ENCODE peak calls at places on chromosomes 11 and 22, in five cellular contexts. A, J, W, L and O are unnamed samples.
A peak's percentile ranks its signal among the peaks of the same experiment; 100 is the strongest.

GRCh38 chr11:64339754-64340408 is at the start of gene CCDC88B:
- DNase-seq in A (peak; percentile 77), L (peak; percentile 85), J (no peak), W (no peak), O (no peak)

GRCh38 chr11:123536690-123537437 is 106.8 kb downstream of the GRAMD1B start:
- DNase-seq in J (peak; percentile 20), A (no peak), W (peak; percentile 22), L (no peak), O (peak; percentile 16)

GRCh38 chr22:48075604-48076400 is 1313.4 kb downstream of the TBC1D22A start:
- DNase-seq in A (no peak), J (no peak), L (no peak), W (no peak), O (no peak)

GRCh38 chr11:75563978-75564552 is 2.0 kb downstream of the SERPINH1 start:
- DNase-seq in L (peak; percentile 69), A (peak; percentile 80), J (peak; percentile 91), W (peak; percentile 93), O (no peak)

GRCh38 chr22:31585161-31585859 is 76.7 kb downstream of the PISD start:
- DNase-seq in J (peak; percentile 72), A (no peak), W (peak; percentile 96), L (no peak), O (no peak)

GRCh38 chr22:44197271-44197670 is 16.5 kb downstream of the PARVG start:
- DNase-seq in L (no peak), A (no peak), W (no peak), J (no peak), O (no peak)

GRCh38 chr11:131370901-131371790 is 731 bp downstream of the NTM start:
- DNase-seq in J (no peak), L (no peak), A (no peak), W (no peak), O (no peak)

GRCh38 chr11:15911377-15912044 is 444.8 kb downstream of the SOX6 start:
- DNase-seq in L (no peak), W (peak; percentile 73), J (peak; percentile 87), A (peak; percentile 85), O (peak; percentile 89)

GRCh38 chr22:42114721-42115120 is 15.9 kb downstream of the CYP2D6 start:
- DNase-seq in J (peak; percentile 30), L (no peak), A (no peak), W (peak; percentile 39), O (no peak)

GRCh38 chr22:38872831-38873248 is 824 bp upstream of the CBX6 start:
- DNase-seq in A (peak; percentile 80), J (peak; percentile 58), L (peak; percentile 74), W (peak; percentile 48), O (no peak)

GRCh38 chr22:36406721-36407120 is 19.0 kb upstream of the MYH9 start:
- DNase-seq in J (no peak), A (no peak), W (no peak), L (no peak), O (no peak)

GRCh38 chr22:36405221-36405631 is 17.5 kb upstream of the MYH9 start:
- DNase-seq in L (no peak), W (no peak), A (no peak), J (no peak), O (no peak)

GRCh38 chr22:36406139-36406538 is 18.4 kb upstream of the MYH9 start:
- DNase-seq in A (no peak), W (no peak), L (no peak), J (no peak), O (no peak)

GRCh38 chr22:36404436-36404835 is 16.7 kb upstream of the MYH9 start:
- DNase-seq in A (no peak), W (no peak), J (no peak), L (no peak), O (no peak)

DNA sequence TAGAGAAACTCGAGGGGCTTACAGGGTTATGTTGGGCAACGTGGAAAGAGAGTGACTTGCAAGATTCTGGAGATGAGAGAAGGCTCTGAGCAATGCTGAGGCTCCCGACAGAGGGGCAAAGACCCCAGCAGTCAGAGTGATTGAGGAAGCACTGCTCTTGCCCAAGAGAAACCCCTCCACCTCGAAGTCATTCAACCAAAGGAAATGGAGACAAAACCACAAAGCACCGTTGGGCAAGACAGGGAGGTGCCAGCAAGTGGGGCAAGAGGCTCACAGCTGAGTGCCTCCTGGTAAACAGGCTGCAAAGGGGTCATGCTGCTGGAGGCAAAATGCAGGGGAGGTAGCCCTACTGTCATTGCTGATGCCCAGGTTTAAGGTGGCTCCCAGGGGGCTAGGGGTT is 17.9 kb upstream of the MYH9 start:
- DNase-seq in W (no peak), L (peak; percentile 81), J (peak; percentile 59), A (no peak), O (peak; percentile 60)
- H3K4me3 ChIP-seq in W (no peak overlapping the region), L (no peak overlapping the region), J (no peak overlapping the region), A (no peak overlapping the region), O (no peak overlapping the region)

GRCh38 chr11:35927067-35927466 is 16.8 kb upstream of the LDLRAD3 start:
- DNase-seq in J (no peak), W (no peak), L (no peak), A (no peak), O (no peak)
- TF ChIP-seq CTCF in J (no peak), W (no peak), L (no peak), A (no peak), O (no peak)

DNA sequence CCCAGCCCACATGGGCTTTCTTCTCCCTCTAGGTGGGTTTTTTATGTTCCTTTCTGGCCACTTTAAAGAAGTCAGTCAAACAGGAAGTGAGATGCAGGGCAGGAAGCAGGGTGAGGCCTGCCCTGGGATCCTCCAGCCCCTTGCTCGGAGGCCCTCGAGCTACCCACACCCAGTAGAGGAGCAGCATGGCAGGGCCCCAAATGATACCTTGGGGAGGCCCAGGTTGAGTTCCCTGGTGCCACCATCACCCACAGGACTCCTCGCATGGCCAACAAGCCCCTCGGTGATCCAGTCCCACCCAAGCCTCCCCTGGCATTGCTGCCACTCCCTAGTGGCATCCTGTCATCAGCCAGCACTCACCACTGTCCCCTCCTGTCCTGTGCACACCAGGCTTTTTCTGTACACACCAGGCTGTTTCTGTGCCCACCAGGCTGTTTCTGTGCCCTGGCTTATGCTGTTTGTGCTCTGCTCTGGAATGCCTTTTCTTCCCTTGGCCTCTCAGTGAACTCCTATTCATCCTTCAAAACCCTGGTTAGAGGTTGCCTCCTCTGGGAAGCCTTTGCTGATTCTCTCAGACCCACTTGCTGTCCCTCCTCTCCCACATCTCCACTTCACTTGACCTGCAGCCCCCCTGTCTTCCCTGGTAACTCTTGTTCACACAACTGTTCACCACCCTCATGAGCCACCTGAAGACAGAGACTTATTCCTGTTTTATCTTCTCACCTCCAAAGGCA is 3.1 kb upstream of the PTGDR2 start:
- DNase-seq in A (peak; percentile 23), W (no peak), L (peak; percentile 14), J (no peak), O (no peak)
- H3K4me3 ChIP-seq in A (no peak overlapping the region), W (no peak overlapping the region), L (no peak overlapping the region), J (no peak overlapping the region), O (no peak overlapping the region)

DNA sequence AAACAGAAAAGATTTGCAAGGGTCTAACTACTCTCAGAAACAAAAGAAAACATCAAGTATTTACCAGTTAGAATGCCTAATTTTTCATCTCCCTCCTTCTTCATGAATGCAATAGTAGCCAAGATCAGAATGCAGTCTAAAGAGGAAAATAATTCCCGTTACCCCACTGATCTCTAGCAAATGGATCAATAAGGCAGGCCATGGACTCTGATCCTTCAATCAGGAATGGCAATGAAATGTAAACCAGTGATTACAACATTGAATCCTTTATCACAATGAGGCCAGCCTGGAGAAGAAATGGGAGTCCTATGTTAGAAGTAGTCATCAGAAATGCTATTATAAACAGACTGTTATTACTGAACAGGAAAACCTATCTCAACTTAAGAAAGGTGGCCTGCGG is 106.6 kb downstream of the APOL5 start:
- DNase-seq in A (no peak), J (no peak), L (no peak), W (no peak), O (no peak)
- TF ChIP-seq CTCF in A (no peak), J (no peak), L (no peak), W (no peak), O (no peak)

DNA sequence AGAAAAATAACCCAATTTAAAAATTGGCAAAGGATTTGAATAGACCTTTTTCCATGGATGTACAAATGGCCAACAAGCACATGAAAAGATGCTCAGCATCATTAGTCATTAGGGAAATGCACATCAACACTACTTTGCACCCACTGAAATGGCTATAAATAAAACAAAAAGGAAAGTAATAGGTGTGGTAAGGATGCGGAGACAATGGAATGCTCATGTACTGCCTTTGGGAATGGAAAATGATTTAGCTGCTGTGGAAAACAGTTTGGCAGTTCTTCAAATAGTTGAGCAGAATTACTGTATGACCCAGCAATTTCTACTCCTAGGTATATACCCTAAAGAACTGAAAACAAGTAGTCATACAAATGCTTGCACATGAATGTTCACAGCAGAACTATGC is 37.4 kb downstream of the LARGE2 start:
- DNase-seq in L (no peak), J (no peak), W (no peak), A (no peak), O (no peak)
- H3K4me3 ChIP-seq in L (no peak overlapping the region), J (no peak overlapping the region), W (no peak overlapping the region), A (no peak overlapping the region), O (no peak overlapping the region)

DNA sequence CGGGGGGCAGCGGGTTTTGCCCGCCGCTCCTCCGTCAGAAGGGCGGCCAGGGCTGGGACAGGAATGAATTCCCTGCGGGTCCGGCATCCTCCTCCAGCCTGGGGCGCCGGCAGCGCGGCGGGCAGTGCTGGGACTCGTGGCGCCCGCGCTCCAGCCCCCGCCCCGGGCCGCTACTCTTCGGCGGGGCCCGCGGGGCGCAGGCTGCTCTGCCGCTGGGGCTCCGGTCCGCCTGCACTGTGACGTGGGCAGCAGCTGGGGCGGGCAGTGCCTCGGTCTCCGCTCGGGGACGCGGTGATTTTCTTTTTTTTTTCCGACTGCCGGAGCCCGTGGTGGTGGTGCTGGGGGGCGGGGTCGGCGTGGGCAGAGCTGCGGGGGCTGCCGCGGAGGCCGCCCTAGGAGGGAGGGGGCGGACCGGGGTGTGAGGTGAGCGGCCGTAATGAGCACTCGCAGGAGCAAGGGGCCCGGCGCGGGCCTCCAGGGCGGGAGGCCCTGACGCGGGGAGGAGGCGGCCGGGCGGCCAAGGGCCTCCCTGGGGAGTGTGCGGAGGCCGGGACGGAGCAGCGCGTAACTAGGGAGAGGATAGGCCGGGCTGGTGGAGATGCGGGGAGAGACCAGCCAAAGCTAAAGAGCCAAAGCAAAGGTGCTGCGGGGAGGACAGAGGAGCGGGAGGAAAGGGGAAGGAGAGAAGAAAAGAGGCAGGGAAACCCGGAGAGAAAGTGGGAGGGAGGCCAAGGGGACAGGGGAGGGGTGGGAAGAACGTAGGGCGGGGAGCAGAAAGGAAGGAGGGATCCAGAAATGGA is 73.3 kb upstream of the ZBED5 start:
- DNase-seq in L (peak; percentile 68), J (peak; percentile 93), W (peak; percentile 68), A (peak; percentile 86), O (peak; percentile 55)
- TF ChIP-seq CTCF in L (no peak), J (no peak), W (no peak), A (no peak), O (no peak)

GRCh38 chr11:66409226-66409625 is 11.6 kb upstream of the NPAS4 start:
- DNase-seq in W (no peak), A (no peak), L (no peak), J (no peak), O (no peak)
- H3K4me3 ChIP-seq in W (no peak overlapping the region), A (peak overlapping the region; percentile 59), L (no peak overlapping the region), J (peak overlapping the region; percentile 53), O (no peak overlapping the region)

GRCh38 chr11:6900327-6900999 is 8.2 kb upstream of the OR2D2 start:
- DNase-seq in J (no peak), L (no peak), A (no peak), W (peak; percentile 3), O (peak; percentile 21)
- TF ChIP-seq CTCF in J (no peak), L (no peak), A (peak; percentile 6), W (no peak), O (peak; percentile 12)